ENCODE peak calls at places on chromosomes 16 and 17, in four cellular contexts. One of them, this sample, is unnamed.

GRCh38 chr16:88633684-88634140 is 4.7 kb upstream of the IL17C start:
- DNase-seq in Calu3: peak
- DNase-seq in nephron progenitor cell: peak
- DNase-seq in HTR-8/SVneo: peak
- DNase-seq in this sample: no peak

GRCh38 chr17:81399481-81400153 is 4.4 kb downstream of the BAHCC1 start:
- DNase-seq in Calu3: no peak
- DNase-seq in nephron progenitor cell: peak
- DNase-seq in HTR-8/SVneo: no peak
- DNase-seq in this sample: no peak

GRCh38 chr17:30263552-30264333 is 28.0 kb downstream of the BLMH start:
- DNase-seq in Calu3: no peak
- DNase-seq in nephron progenitor cell: no peak
- DNase-seq in HTR-8/SVneo: no peak
- DNase-seq in this sample: no peak

GRCh38 chr16:17305694-17306093 is 165.1 kb downstream of the XYLT1 start:
- DNase-seq in Calu3: peak
- DNase-seq in nephron progenitor cell: no peak
- DNase-seq in HTR-8/SVneo: no peak
- DNase-seq in this sample: no peak

GRCh38 chr17:4607261-4607731 is 23.0 kb downstream of the SMTNL2 start:
- DNase-seq in Calu3: no peak
- DNase-seq in nephron progenitor cell: no peak
- DNase-seq in HTR-8/SVneo: no peak
- DNase-seq in this sample: no peak

GRCh38 chr16:30585022-30585399 is 486 bp downstream of the ZNF785 start:
- DNase-seq in Calu3: no peak
- DNase-seq in nephron progenitor cell: no peak
- DNase-seq in HTR-8/SVneo: no peak
- DNase-seq in this sample: no peak

GRCh38 chr17:43199633-43200032 is 12.0 kb upstream of the TMEM106A start:
- DNase-seq in Calu3: no peak
- DNase-seq in nephron progenitor cell: no peak
- DNase-seq in HTR-8/SVneo: no peak
- DNase-seq in this sample: no peak

GRCh38 chr17:17887752-17888304 is 51.0 kb upstream of the SREBF1 start:
- DNase-seq in Calu3: no peak
- DNase-seq in nephron progenitor cell: no peak
- DNase-seq in HTR-8/SVneo: no peak
- DNase-seq in this sample: no peak

GRCh38 chr17:82200743-82201497 is 11.7 kb downstream of the CCDC57 start:
- DNase-seq in Calu3: no peak
- DNase-seq in nephron progenitor cell: no peak
- DNase-seq in HTR-8/SVneo: no peak
- DNase-seq in this sample: no peak

GRCh38 chr17:17181666-17182600 is 24.2 kb downstream of the PLD6 start:
- DNase-seq in Calu3: no peak
- DNase-seq in nephron progenitor cell: no peak
- DNase-seq in HTR-8/SVneo: no peak
- DNase-seq in this sample: no peak

GRCh38 chr17:57302690-57303089 is 46.4 kb downstream of the MSI2 start:
- DNase-seq in Calu3: no peak
- DNase-seq in nephron progenitor cell: no peak
- DNase-seq in HTR-8/SVneo: no peak
- DNase-seq in this sample: no peak

GRCh38 chr16:84917492-84917891 is 93.8 kb downstream of the ZDHHC7 start:
- DNase-seq in Calu3: no peak
- DNase-seq in nephron progenitor cell: no peak
- DNase-seq in HTR-8/SVneo: no peak
- DNase-seq in this sample: no peak

GRCh38 chr16:54050281-54051210 is 236.0 kb downstream of the IRX3 start:
- DNase-seq in Calu3: no peak
- DNase-seq in nephron progenitor cell: no peak
- DNase-seq in HTR-8/SVneo: no peak
- DNase-seq in this sample: no peak

GRCh38 chr16:29701214-29701555 is 22.2 kb downstream of the QPRT start:
- DNase-seq in Calu3: no peak
- DNase-seq in nephron progenitor cell: no peak
- DNase-seq in HTR-8/SVneo: no peak
- DNase-seq in this sample: no peak

GRCh38 chr17:33169580-33170285 is 123.4 kb downstream of the ASIC2 start:
- DNase-seq in Calu3: no peak
- DNase-seq in nephron progenitor cell: no peak
- DNase-seq in HTR-8/SVneo: no peak
- DNase-seq in this sample: no peak

GRCh38 chr16:18062713-18063112 is 273.8 kb downstream of the NPIPA8 start:
- DNase-seq in Calu3: no peak
- DNase-seq in nephron progenitor cell: no peak
- DNase-seq in HTR-8/SVneo: no peak
- DNase-seq in this sample: no peak

GRCh38 chr16:974606-975312 is 4.0 kb upstream of the LMF1 start:
- DNase-seq in Calu3: peak
- DNase-seq in nephron progenitor cell: no peak
- DNase-seq in HTR-8/SVneo: no peak
- DNase-seq in this sample: no peak

GRCh38 chr17:4230142-4230541 is 33.6 kb downstream of the ANKFY1 start:
- DNase-seq in Calu3: no peak
- DNase-seq in nephron progenitor cell: no peak
- DNase-seq in HTR-8/SVneo: peak
- DNase-seq in this sample: peak

GRCh38 chr16:85421338-85422123 is 191.6 kb upstream of the GSE1 start:
- DNase-seq in Calu3: no peak
- DNase-seq in nephron progenitor cell: peak
- DNase-seq in HTR-8/SVneo: no peak
- DNase-seq in this sample: no peak

GRCh38 chr17:76826290-76827138 is 41.7 kb upstream of the MGAT5B start:
- DNase-seq in Calu3: no peak
- DNase-seq in nephron progenitor cell: peak
- DNase-seq in HTR-8/SVneo: no peak
- DNase-seq in this sample: no peak

GRCh38 chr17:81590121-81590520 is 38.0 kb upstream of the FAAP100 start:
- DNase-seq in Calu3: no peak
- DNase-seq in nephron progenitor cell: no peak
- DNase-seq in HTR-8/SVneo: no peak
- DNase-seq in this sample: no peak